ENCODE peak calls at places on chromosome 4, in five cellular contexts. B is stimulated activated CD4-positive, alpha-beta T cell treated with anti-CD3 and anti-CD28 coated beads, Interleukin-15, amount 100 ng/mL, for 1 hour; E is germinal center; J is AG20443; W is T-helper 1 cell. M is an unnamed sample.

GRCh38 chr4:154030747-154031146 is 241.9 kb upstream of the SFRP2 start:
- DNase-seq in B (no peak), E (no peak), W (no peak), J (no peak), M (no peak)

GRCh38 chr4:24237709-24238108 is 346.6 kb downstream of the DHX15 start:
- DNase-seq in J (no peak), B (no peak), W (no peak), E (no peak), M (no peak)

GRCh38 chr4:136917312-136918110 is 614.8 kb downstream of the PCDH18 start:
- DNase-seq in J (no peak), W (no peak), E (no peak), B (no peak), M (no peak)

GRCh38 chr4:165684177-165684870 is 188.7 kb upstream of the TLL1 start:
- DNase-seq in J (peak; percentile 52), E (no peak), B (no peak), W (no peak), M (no peak)

GRCh38 chr4:47413515-47413914 is 50.0 kb downstream of the COMMD8 start:
- DNase-seq in J (no peak), B (no peak), W (no peak), E (peak; percentile 24), M (no peak)

GRCh38 chr4:127732623-127733199 is 2.5 kb downstream of the SLC25A31 start:
- DNase-seq in E (peak; percentile 8), B (no peak), J (peak; percentile 45), W (no peak), M (no peak)

GRCh38 chr4:152806492-152807125 is 26.9 kb downstream of the ARFIP1 start:
- DNase-seq in J (no peak), B (no peak), W (no peak), E (no peak), M (no peak)

GRCh38 chr4:182074842-182075241 is 168.4 kb upstream of the TENM3 start:
- DNase-seq in E (no peak), W (no peak), J (no peak), B (no peak), M (no peak)

GRCh38 chr4:105708376-105709080 is at the start of the genes GSTCD and INTS12:
- DNase-seq in E (peak; percentile 86), W (peak; percentile 65), J (peak; percentile 95), B (peak; percentile 82), M (peak; percentile 73)

GRCh38 chr4:186666750-186667149 is 56.9 kb downstream of the FAT1 start:
- DNase-seq in B (no peak), E (no peak), J (no peak), W (no peak), M (no peak)

GRCh38 chr4:186700746-186701145 is 22.9 kb downstream of the FAT1 start:
- DNase-seq in W (no peak), E (no peak), B (no peak), J (peak; percentile 50), M (no peak)

GRCh38 chr4:151325320-151326246 is at the start of gene SH3D19:
- DNase-seq in B (no peak), W (no peak), E (no peak), J (peak; percentile 83), M (no peak)

GRCh38 chr4:88953400-88953799 is 103.6 kb downstream of the FAM13A start:
- DNase-seq in W (no peak), E (no peak), J (no peak), B (no peak), M (no peak)

GRCh38 chr4:99815597-99816011 is 1.0 kb upstream of the DAPP1 start:
- DNase-seq in B (no peak), E (no peak), J (no peak), W (no peak), M (no peak)

GRCh38 chr4:76198411-76199237 is 15.0 kb downstream of the SCARB2 start:
- DNase-seq in B (no peak), W (no peak), E (no peak), J (peak; percentile 65), M (no peak)

M was measured in effector memory CD4-positive, alpha-beta T cell.